ENCODE peak calls at places on chromosomes 4 and X, in seven cellular contexts. J, P, K, Q, O, C and U are unnamed samples.

GRCh38 chrX:24301060-24301459 is 12.8 kb downstream of the SUPT20HL2 start:
- DNase-seq in J (no peak), P (no peak), K (no peak), Q (peak; percentile 30), O (no peak), C (no peak), U (no peak)

GRCh38 chr4:80134936-80135701 is 62.1 kb upstream of the ANTXR2 start:
- DNase-seq in J (peak; percentile 10), P (peak; percentile 15), K (no peak), Q (peak; percentile 59), O (no peak), C (no peak), U (no peak)

GRCh38 chrX:153969125-153969903 is 2.3 kb downstream of the HCFC1 start:
- DNase-seq in J (no peak), P (no peak), K (no peak), Q (no peak), O (no peak), C (no peak), U (no peak)

GRCh38 chrX:20414066-20414465 is 147.4 kb upstream of the RPS6KA3 start:
- DNase-seq in J (peak; percentile 64), P (no peak), K (no peak), Q (no peak), O (no peak), C (no peak), U (no peak)

GRCh38 chrX:24355095-24355494 is 5.3 kb upstream of the SUPT20HL1 start:
- DNase-seq in J (no peak), P (no peak), K (no peak), Q (no peak), O (no peak), C (no peak), U (no peak)

GRCh38 chrX:42941671-42942070 is 163.7 kb upstream of the PPP1R2C start:
- DNase-seq in J (no peak), P (no peak), K (no peak), Q (no peak), O (no peak), C (no peak), U (no peak)

GRCh38 chr4:181319629-181320028 is 923.6 kb upstream of the TENM3 start:
- DNase-seq in J (no peak), P (no peak), K (no peak), Q (no peak), O (no peak), C (no peak), U (no peak)

GRCh38 chrX:74922922-74923321 is 2.3 kb downstream of the NEXMIF start:
- DNase-seq in J (no peak), P (no peak), K (no peak), Q (no peak), O (no peak), C (no peak), U (no peak)

GRCh38 chr4:48033825-48034413 is 17.3 kb downstream of the NIPAL1 start:
- DNase-seq in J (no peak), P (peak; percentile 31), K (peak; percentile 57), Q (peak; percentile 61), O (no peak), C (peak; percentile 15), U (no peak)

GRCh38 chrX:9997524-9997923 is 30.4 kb downstream of the CLDN34 start:
- DNase-seq in J (no peak), P (no peak), K (no peak), Q (no peak), O (no peak), C (no peak), U (no peak)

GRCh38 chr4:8557151-8558076 is 22.8 kb upstream of the GPR78 start:
- DNase-seq in J (no peak), P (no peak), K (no peak), Q (no peak), O (no peak), C (no peak), U (no peak)

GRCh38 chr4:25770844-25771243 is 91.9 kb downstream of the SEL1L3 start:
- DNase-seq in J (no peak), P (no peak), K (no peak), Q (no peak), O (no peak), C (no peak), U (no peak)

GRCh38 chr4:118417325-118417724 is 64.5 kb upstream of the PRSS12 start:
- DNase-seq in J (peak; percentile 64), P (no peak), K (no peak), Q (no peak), O (no peak), C (peak; percentile 77), U (no peak)

GRCh38 chrX:30920271-30920670 is 31.2 kb upstream of the TAB3 start:
- DNase-seq in J (no peak), P (no peak), K (no peak), Q (no peak), O (no peak), C (no peak), U (no peak)

GRCh38 chrX:102712216-102712966 is at the start of gene GPRASP2:
- DNase-seq in J (peak; percentile 4), P (peak; percentile 48), K (no peak), Q (peak; percentile 46), O (no peak), C (peak; percentile 1), U (peak; percentile 89)

GRCh38 chrX:103157511-103158316 is 57.2 kb upstream of the BEX4 start:
- DNase-seq in J (peak; percentile 18), P (peak; percentile 32), K (peak; percentile 29), Q (peak; percentile 78), O (no peak), C (peak; percentile 20), U (no peak)

DNA sequence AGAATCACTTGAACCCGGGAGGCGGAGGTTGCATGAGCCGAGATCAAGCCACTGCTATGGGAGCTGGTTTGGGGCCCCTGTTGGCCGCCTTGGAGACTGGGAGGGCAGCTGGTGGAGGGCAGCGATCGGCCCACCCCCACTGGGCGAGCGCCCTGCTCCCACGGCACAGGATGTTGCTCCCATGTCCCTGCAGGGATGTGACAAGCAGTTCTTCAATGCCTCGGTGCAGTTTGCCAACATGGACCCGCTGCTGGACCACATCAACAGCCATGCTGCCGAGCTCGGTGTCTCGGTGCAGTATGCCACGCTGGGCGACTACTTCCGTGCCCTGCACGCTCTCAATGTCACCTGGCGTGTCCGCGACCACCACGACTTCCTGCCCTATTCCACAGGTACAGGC is 19.4 kb downstream of the MAN2B2 start:
- DNase-seq in J (no peak), P (no peak), K (no peak), Q (no peak), O (no peak), C (no peak), U (no peak)
- TF ChIP-seq CTCF in J (no peak), P (no peak), K (no peak), Q (no peak), O (no peak), C (no peak), U (no peak)

DNA sequence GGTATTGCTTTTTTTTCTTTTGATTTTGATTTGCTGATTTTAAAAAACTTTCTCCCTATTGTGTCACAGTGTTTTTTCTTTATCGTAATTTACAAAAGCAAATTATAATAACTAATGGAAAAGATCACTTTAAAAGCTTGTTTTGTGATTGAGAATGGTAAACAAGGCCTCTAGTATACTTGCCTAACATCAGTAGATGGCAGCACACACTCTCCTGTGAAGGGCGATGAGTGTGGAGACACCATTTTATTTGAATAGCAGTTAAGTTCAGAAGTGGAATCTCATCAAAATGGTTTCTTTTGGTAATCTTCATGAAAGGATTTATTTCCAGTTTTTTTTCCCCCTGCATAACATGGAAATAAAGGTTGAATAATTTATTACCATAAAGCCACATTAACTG is 72.3 kb downstream of the PAK3 start:
- DNase-seq in J (no peak), P (peak; percentile 33), K (no peak), Q (peak; percentile 10), O (no peak), C (no peak), U (no peak)
- TF ChIP-seq CTCF in J (no peak), P (peak; percentile 55), K (peak; percentile 20), Q (peak; percentile 48), O (peak; percentile 44), C (no peak), U (peak; percentile 43)

GRCh38 chrX:129522184-129523059 is 868 bp downstream of the SMARCA1 start:
- DNase-seq in J (peak; percentile 48), P (peak; percentile 78), K (peak; percentile 45), Q (peak; percentile 63), O (peak; percentile 62), C (peak; percentile 55), U (no peak)
- TF ChIP-seq CTCF in J (no peak), P (peak; percentile 24), K (peak; percentile 43), Q (no peak), O (peak; percentile 30), C (peak; percentile 23), U (peak; percentile 65)

DNA sequence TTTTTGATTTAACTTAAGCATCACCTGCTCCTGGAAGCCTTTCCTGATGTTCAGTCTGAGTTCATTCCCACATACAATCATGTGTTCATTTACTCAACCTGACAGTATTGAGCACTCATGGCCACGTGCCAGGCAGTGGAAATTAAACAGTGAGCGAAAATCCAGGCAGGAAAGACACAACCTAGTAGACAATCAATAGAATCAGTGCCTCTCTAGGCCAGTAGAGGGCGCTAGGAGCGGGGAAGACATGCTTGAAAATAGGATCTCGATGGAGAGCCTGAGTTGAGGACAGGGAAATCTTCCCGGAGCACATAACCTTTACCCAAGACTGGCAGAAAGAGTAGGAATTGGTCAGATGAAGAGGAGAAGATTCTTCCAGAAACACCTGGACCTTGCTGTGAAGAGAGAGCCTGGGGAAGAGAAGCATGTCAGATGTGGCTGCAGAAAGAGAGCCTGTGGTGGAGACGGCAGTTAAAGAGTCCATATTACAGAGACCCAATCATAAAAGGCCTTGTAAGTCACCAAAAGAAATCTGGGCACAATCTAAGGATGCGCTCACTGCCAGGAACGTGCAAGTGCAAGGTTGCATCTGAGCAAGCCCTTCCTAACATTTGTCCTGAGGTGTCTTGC is 103.5 kb downstream of the LDB2 start:
- DNase-seq in J (peak; percentile 13), P (peak; percentile 75), K (peak; percentile 64), Q (peak; percentile 45), O (no peak), C (peak; percentile 64), U (no peak)
- TF ChIP-seq CTCF in J (peak; percentile 83), P (peak; percentile 68), K (peak; percentile 82), Q (peak; percentile 60), O (peak; percentile 50), C (peak; percentile 95), U (peak; percentile 89)

DNA sequence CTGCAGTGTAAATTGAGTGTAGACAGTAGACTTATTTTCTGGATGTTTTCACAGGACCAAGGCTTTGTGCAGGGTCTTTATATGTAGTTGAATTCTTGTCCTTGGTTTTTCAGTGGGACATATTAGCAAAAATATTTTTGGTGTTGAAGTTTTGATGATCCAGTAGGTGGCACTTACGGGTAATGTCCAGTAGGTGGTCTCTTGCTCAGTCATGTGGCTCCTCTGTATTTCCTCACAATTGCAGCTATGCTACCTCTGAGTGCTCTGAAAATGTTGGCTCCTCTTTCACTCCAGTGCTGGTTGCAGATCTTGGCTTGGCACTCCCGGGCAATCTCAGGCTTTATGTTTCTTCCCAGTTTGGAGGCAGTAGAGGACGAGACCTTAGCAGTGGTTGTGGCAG is 419.8 kb upstream of the AMOT start:
- DNase-seq in J (no peak), P (no peak), K (no peak), Q (no peak), O (no peak), C (no peak), U (no peak)
- TF ChIP-seq CTCF in J (no peak), P (peak; percentile 18), K (peak; percentile 29), Q (no peak), O (peak; percentile 7), C (no peak), U (peak; percentile 47)

DNA sequence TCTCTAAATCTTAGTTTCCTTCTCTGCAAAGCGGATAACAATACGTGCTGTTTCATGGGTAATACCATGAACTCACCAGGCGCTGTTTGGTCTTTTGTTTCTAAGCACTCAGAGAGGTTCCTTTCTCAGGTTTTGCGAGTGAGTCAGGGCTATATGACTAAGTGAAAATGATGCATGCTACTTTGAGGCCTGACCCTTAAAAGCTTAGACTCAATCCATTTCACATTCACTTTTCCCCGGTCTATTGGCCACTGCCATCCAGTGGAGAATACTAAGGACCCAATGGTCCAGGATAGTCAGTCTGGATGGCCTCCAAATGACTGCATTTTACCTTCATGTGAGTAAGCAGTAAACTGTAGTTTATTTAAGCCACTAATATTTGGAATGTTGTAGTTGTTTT is 400.8 kb upstream of the SLIT2 start:
- DNase-seq in J (peak; percentile 93), P (no peak), K (peak; percentile 97), Q (peak; percentile 92), O (peak; percentile 39), C (peak; percentile 94), U (no peak)
- TF ChIP-seq CTCF in J (peak; percentile 45), P (no peak), K (peak; percentile 71), Q (peak; percentile 54), O (peak; percentile 61), C (peak; percentile 69), U (no peak)